ENCODE peak calls at places on chromosomes 3 and 15, in five cellular contexts. One of them, this sample, is unnamed.

GRCh38 chr15:89125038-89125826 is 37.0 kb downstream of the ABHD2 start:
- DNase-seq in dorsolateral prefrontal cortex: no peak
- DNase-seq in mammary epithelial cell: no peak
- DNase-seq in heart left ventricle: no peak
- DNase-seq in OCI-LY7: no peak
- DNase-seq in this sample: peak

GRCh38 chr3:167978071-167978470 is 117.7 kb downstream of the GOLIM4 start:
- DNase-seq in dorsolateral prefrontal cortex: no peak
- DNase-seq in OCI-LY7: no peak
- DNase-seq in mammary epithelial cell: no peak
- DNase-seq in heart left ventricle: no peak
- DNase-seq in this sample: peak

GRCh38 chr3:186105543-186105942 is 3.3 kb downstream of the ETV5 start:
- DNase-seq in heart left ventricle: no peak
- DNase-seq in dorsolateral prefrontal cortex: no peak
- DNase-seq in mammary epithelial cell: no peak
- DNase-seq in OCI-LY7: no peak
- DNase-seq in this sample: no peak

GRCh38 chr3:122200681-122201080 is 17.2 kb downstream of the CASR start:
- DNase-seq in mammary epithelial cell: no peak
- DNase-seq in heart left ventricle: no peak
- DNase-seq in OCI-LY7: no peak
- DNase-seq in dorsolateral prefrontal cortex: no peak
- DNase-seq in this sample: peak

GRCh38 chr3:169278667-169279066 is 384.8 kb downstream of the MECOM start:
- DNase-seq in mammary epithelial cell: no peak
- DNase-seq in heart left ventricle: no peak
- DNase-seq in dorsolateral prefrontal cortex: no peak
- DNase-seq in OCI-LY7: no peak
- DNase-seq in this sample: no peak

GRCh38 chr3:106826861-106827311 is 550.4 kb upstream of the CCDC54 start:
- DNase-seq in mammary epithelial cell: no peak
- DNase-seq in OCI-LY7: no peak
- DNase-seq in heart left ventricle: no peak
- DNase-seq in dorsolateral prefrontal cortex: no peak
- DNase-seq in this sample: no peak

GRCh38 chr15:76376029-76376428 is 39.5 kb downstream of the ISL2 start:
- DNase-seq in mammary epithelial cell: no peak
- DNase-seq in dorsolateral prefrontal cortex: no peak
- DNase-seq in OCI-LY7: no peak
- DNase-seq in heart left ventricle: no peak
- DNase-seq in this sample: no peak

GRCh38 chr15:31100738-31101137 is 787 bp downstream of the TRPM1 start:
- DNase-seq in mammary epithelial cell: no peak
- DNase-seq in heart left ventricle: no peak
- DNase-seq in dorsolateral prefrontal cortex: no peak
- DNase-seq in OCI-LY7: no peak
- DNase-seq in this sample: no peak

GRCh38 chr15:50764331-50765201 is 940 bp downstream of the SPPL2A start:
- DNase-seq in mammary epithelial cell: peak
- DNase-seq in OCI-LY7: peak
- DNase-seq in dorsolateral prefrontal cortex: no peak
- DNase-seq in heart left ventricle: no peak
- DNase-seq in this sample: no peak

GRCh38 chr3:20405731-20406130 is 219.7 kb upstream of the SGO1 start:
- DNase-seq in mammary epithelial cell: peak
- DNase-seq in heart left ventricle: no peak
- DNase-seq in dorsolateral prefrontal cortex: no peak
- DNase-seq in OCI-LY7: no peak
- DNase-seq in this sample: peak

GRCh38 chr3:184255291-184256039 is 5.9 kb downstream of the CAMK2N2 start:
- DNase-seq in dorsolateral prefrontal cortex: no peak
- DNase-seq in OCI-LY7: no peak
- DNase-seq in mammary epithelial cell: peak
- DNase-seq in heart left ventricle: no peak
- DNase-seq in this sample: peak

GRCh38 chr15:74543583-74543982 is 2.6 kb downstream of the ARID3B start:
- DNase-seq in mammary epithelial cell: no peak
- DNase-seq in OCI-LY7: peak
- DNase-seq in heart left ventricle: no peak
- DNase-seq in dorsolateral prefrontal cortex: no peak
- DNase-seq in this sample: no peak

GRCh38 chr3:102195198-102195948 is 239.4 kb upstream of the ZPLD1 start:
- DNase-seq in mammary epithelial cell: peak
- DNase-seq in OCI-LY7: no peak
- DNase-seq in heart left ventricle: no peak
- DNase-seq in dorsolateral prefrontal cortex: no peak
- DNase-seq in this sample: peak

GRCh38 chr3:27713066-27713400 is 9.1 kb downstream of the EOMES start:
- DNase-seq in OCI-LY7: no peak
- DNase-seq in mammary epithelial cell: no peak
- DNase-seq in dorsolateral prefrontal cortex: no peak
- DNase-seq in heart left ventricle: no peak
- DNase-seq in this sample: no peak

GRCh38 chr3:25588441-25589103 is 76.1 kb downstream of the TOP2B start:
- DNase-seq in mammary epithelial cell: no peak
- DNase-seq in OCI-LY7: no peak
- DNase-seq in dorsolateral prefrontal cortex: no peak
- DNase-seq in heart left ventricle: no peak
- DNase-seq in this sample: no peak

DNA sequence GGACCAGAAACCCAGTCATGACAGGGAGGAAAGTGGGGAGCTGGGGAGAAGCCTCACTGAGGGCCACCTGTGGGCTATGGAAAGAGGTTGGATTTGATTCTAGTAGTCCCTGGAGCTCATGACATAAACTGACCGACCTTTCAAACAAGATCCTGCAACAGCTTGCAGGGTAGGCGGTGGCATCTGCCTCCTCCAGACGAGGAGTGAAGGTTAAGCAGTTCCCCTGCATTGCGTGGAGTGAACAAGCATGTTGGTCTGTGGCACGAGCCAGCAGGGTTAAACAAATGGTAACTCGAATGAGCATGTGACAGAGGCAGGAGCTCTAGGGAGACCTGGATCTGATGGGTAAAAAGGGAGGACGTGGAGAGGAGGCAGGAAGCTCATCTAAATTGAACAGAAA is 12.7 kb downstream of the TGM4 start:
- DNase-seq in dorsolateral prefrontal cortex: no peak
- DNase-seq in mammary epithelial cell: no peak
- DNase-seq in heart left ventricle: no peak
- DNase-seq in OCI-LY7: no peak
- DNase-seq in this sample: peak
- H3K4me3 ChIP-seq in dorsolateral prefrontal cortex: no peak
- H3K4me3 ChIP-seq in mammary epithelial cell: no peak
- H3K4me3 ChIP-seq in heart left ventricle: no peak
- H3K4me3 ChIP-seq in OCI-LY7: no peak
- H3K4me3 ChIP-seq in this sample: no peak

DNA sequence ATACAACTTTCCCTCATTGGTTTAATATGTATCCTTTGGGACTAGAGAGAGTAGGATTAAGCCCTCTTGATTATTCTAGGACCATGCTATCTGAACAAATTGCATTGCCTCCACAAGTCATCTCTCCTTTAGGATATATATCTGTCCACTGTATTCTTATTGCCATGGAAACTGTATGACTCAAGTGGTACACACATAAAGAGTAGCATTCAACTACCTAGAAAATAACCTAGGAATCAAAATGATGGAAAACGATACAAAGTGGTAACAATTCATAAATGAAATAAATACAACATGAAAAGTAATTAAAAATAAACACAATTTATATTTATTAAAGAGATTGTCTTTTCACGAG is 212.1 kb upstream of the P2RY1 start:
- DNase-seq in dorsolateral prefrontal cortex: no peak
- DNase-seq in OCI-LY7: no peak
- DNase-seq in mammary epithelial cell: no peak
- DNase-seq in heart left ventricle: no peak
- DNase-seq in this sample: peak
- H3K4me3 ChIP-seq in dorsolateral prefrontal cortex: no peak
- H3K4me3 ChIP-seq in OCI-LY7: no peak
- H3K4me3 ChIP-seq in mammary epithelial cell: no peak
- H3K4me3 ChIP-seq in heart left ventricle: no peak
- H3K4me3 ChIP-seq in this sample: no peak

GRCh38 chr3:149369991-149370866 is 7.2 kb downstream of the TM4SF1 start:
- DNase-seq in mammary epithelial cell: peak
- DNase-seq in heart left ventricle: no peak
- DNase-seq in OCI-LY7: no peak
- DNase-seq in dorsolateral prefrontal cortex: no peak
- DNase-seq in this sample: peak

GRCh38 chr3:149368850-149369497 is 8.5 kb downstream of the TM4SF1 start:
- DNase-seq in dorsolateral prefrontal cortex: no peak
- DNase-seq in heart left ventricle: no peak
- DNase-seq in OCI-LY7: no peak
- DNase-seq in mammary epithelial cell: peak
- DNase-seq in this sample: no peak

GRCh38 chr3:149371723-149372114 is 5.7 kb downstream of the TM4SF1 start:
- DNase-seq in dorsolateral prefrontal cortex: no peak
- DNase-seq in OCI-LY7: no peak
- DNase-seq in heart left ventricle: no peak
- DNase-seq in mammary epithelial cell: no peak
- DNase-seq in this sample: no peak

GRCh38 chr3:149373235-149374125 is 4.0 kb downstream of the TM4SF1 start:
- DNase-seq in heart left ventricle: no peak
- DNase-seq in dorsolateral prefrontal cortex: no peak
- DNase-seq in OCI-LY7: no peak
- DNase-seq in mammary epithelial cell: peak
- DNase-seq in this sample: peak

GRCh38 chr3:149371001-149371722 is 6.3 kb downstream of the TM4SF1 start:
- DNase-seq in dorsolateral prefrontal cortex: no peak
- DNase-seq in mammary epithelial cell: peak
- DNase-seq in heart left ventricle: no peak
- DNase-seq in OCI-LY7: no peak
- DNase-seq in this sample: peak
- H3K4me3 ChIP-seq in dorsolateral prefrontal cortex: no peak
- H3K4me3 ChIP-seq in mammary epithelial cell: peak
- H3K4me3 ChIP-seq in heart left ventricle: no peak
- H3K4me3 ChIP-seq in OCI-LY7: no peak
- H3K4me3 ChIP-seq in this sample: peak

DNA sequence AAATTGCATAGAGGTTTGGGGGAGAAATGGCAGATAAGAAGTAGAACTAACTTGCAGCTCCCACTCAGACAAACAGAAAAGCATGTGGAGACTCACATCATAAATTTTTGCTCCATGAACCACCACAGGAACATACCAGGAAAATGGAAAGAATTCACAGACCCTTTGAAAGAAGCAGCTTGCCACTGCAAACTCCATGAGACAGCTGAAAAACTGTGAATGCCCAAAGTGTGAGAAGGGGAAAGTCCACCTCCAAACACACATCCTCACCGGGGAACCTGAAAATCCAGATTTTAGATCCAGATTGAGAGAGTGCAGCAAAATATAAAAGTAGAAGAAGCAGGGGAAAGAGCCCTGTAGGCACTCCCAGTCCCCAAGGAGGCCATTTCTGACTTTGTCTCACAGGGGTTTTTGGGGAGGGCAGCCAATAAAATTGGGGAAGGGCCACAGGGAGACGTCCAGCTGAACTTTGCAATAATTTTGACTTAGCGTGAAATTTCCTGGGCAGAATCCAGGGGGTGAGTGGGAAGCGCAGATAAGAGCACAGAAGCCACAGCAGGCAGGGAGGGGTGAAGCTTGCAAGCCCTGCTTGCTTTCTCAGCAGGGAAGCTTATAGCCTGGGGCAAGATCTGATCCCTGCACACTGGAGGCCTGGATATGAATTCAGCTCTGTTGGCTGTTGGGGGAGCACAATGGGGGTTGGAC is 183.4 kb upstream of the UBE2E2 start:
- DNase-seq in heart left ventricle: peak
- DNase-seq in OCI-LY7: no peak
- DNase-seq in mammary epithelial cell: no peak
- DNase-seq in dorsolateral prefrontal cortex: no peak
- DNase-seq in this sample: peak
- H3K4me3 ChIP-seq in heart left ventricle: no peak
- H3K4me3 ChIP-seq in OCI-LY7: no peak
- H3K4me3 ChIP-seq in mammary epithelial cell: no peak
- H3K4me3 ChIP-seq in dorsolateral prefrontal cortex: no peak
- H3K4me3 ChIP-seq in this sample: no peak

GRCh38 chr15:80423215-80423614 is 19.0 kb downstream of the ARNT2 start:
- DNase-seq in OCI-LY7: no peak
- DNase-seq in heart left ventricle: no peak
- DNase-seq in mammary epithelial cell: no peak
- DNase-seq in dorsolateral prefrontal cortex: no peak
- DNase-seq in this sample: no peak

GRCh38 chr15:80420658-80421057 is 16.5 kb downstream of the ARNT2 start:
- DNase-seq in dorsolateral prefrontal cortex: no peak
- DNase-seq in heart left ventricle: no peak
- DNase-seq in mammary epithelial cell: no peak
- DNase-seq in OCI-LY7: no peak
- DNase-seq in this sample: no peak

GRCh38 chr15:80418892-80419537 is 14.8 kb downstream of the ARNT2 start:
- DNase-seq in dorsolateral prefrontal cortex: no peak
- DNase-seq in OCI-LY7: peak
- DNase-seq in mammary epithelial cell: peak
- DNase-seq in heart left ventricle: no peak
- DNase-seq in this sample: peak

GRCh38 chr15:80416702-80417101 is 12.5 kb downstream of the ARNT2 start:
- DNase-seq in heart left ventricle: no peak
- DNase-seq in dorsolateral prefrontal cortex: no peak
- DNase-seq in mammary epithelial cell: no peak
- DNase-seq in OCI-LY7: no peak
- DNase-seq in this sample: peak

GRCh38 chr15:80419546-80419945 is 15.4 kb downstream of the ARNT2 start:
- DNase-seq in heart left ventricle: no peak
- DNase-seq in OCI-LY7: no peak
- DNase-seq in mammary epithelial cell: peak
- DNase-seq in dorsolateral prefrontal cortex: no peak
- DNase-seq in this sample: no peak
- H3K4me3 ChIP-seq in heart left ventricle: no peak
- H3K4me3 ChIP-seq in OCI-LY7: no peak
- H3K4me3 ChIP-seq in mammary epithelial cell: no peak
- H3K4me3 ChIP-seq in dorsolateral prefrontal cortex: no peak
- H3K4me3 ChIP-seq in this sample: no peak

DNA sequence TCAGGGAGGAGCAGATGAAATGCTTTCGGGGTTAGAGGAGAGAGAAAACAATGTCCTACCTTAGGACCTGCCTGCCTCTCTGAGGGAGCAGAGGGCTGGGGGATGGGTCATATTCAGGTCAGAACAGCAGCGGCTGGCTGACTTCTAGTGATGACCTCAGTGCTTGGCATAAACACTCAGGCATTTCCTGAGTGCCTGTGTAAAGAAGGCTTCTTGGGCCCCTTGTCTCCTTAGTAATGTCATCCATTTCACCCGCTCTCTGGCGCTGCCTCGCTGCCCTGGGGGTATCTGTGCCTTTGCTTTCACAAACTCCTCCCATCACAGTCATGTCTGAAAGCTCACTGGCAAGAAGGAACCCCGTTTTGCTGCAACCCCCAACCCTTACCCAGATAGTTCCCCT is 82.9 kb upstream of the GSK3B start:
- DNase-seq in heart left ventricle: no peak
- DNase-seq in OCI-LY7: no peak
- DNase-seq in mammary epithelial cell: peak
- DNase-seq in dorsolateral prefrontal cortex: no peak
- DNase-seq in this sample: peak
- H3K4me3 ChIP-seq in heart left ventricle: no peak
- H3K4me3 ChIP-seq in OCI-LY7: no peak
- H3K4me3 ChIP-seq in mammary epithelial cell: no peak
- H3K4me3 ChIP-seq in dorsolateral prefrontal cortex: no peak
- H3K4me3 ChIP-seq in this sample: no peak

This sample was measured in epithelial cell of esophagus.